ENCODE peak calls at places on chromosome 13, in four cellular contexts. E is K562, Q is HepG2, C is GM12878. D is an unnamed sample.
A peak's percentile ranks its signal among the peaks of the same experiment; 100 is the strongest.

GRCh38 chr13:77176350-77176749 is 149.4 kb upstream of the FBXL3 start:
- DNase-seq in C (no peak), Q (peak; percentile 3), E (no peak), D (no peak)

GRCh38 chr13:108924154-108924940 is 294.9 kb downstream of the MYO16 start:
- DNase-seq in C (no peak), E (no peak), Q (no peak), D (no peak)

GRCh38 chr13:60392136-60392535 is 4.9 kb upstream of the TDRD3 start:
- DNase-seq in C (no peak), Q (no peak), E (no peak), D (no peak)

GRCh38 chr13:20702945-20703784 is at the start of gene IL17D:
- DNase-seq in Q (no peak), C (no peak), E (peak; percentile 53), D (peak; percentile 65)

GRCh38 chr13:46553521-46553885 is 533 bp downstream of the LRCH1 start:
- DNase-seq in C (no peak), Q (no peak), E (peak; percentile 36), D (peak; percentile 73)

GRCh38 chr13:40390290-40391008 is 276.0 kb downstream of the FOXO1 start:
- DNase-seq in Q (no peak), E (no peak), C (no peak), D (no peak)

GRCh38 chr13:20666948-20667347 is 36.6 kb upstream of the IL17D start:
- DNase-seq in E (no peak), Q (no peak), C (no peak), D (no peak)

GRCh38 chr13:107721436-107721835 is 493.9 kb downstream of the LIG4 start:
- DNase-seq in C (no peak), Q (no peak), E (no peak), D (no peak)

GRCh38 chr13:99083976-99084375 is 106.1 kb upstream of the DOCK9 start:
- DNase-seq in Q (no peak), E (no peak), C (no peak), D (no peak)

GRCh38 chr13:67229438-67230242 is 496 bp downstream of the PCDH9 start:
- DNase-seq in Q (no peak), E (no peak), C (no peak), D (no peak)

GRCh38 chr13:80141114-80141849 is 199.6 kb downstream of the SPRY2 start:
- DNase-seq in C (no peak), E (no peak), Q (no peak), D (no peak)

GRCh38 chr13:48220592-48221300 is 12.3 kb upstream of the ITM2B start:
- DNase-seq in E (no peak), C (no peak), Q (no peak), D (no peak)

GRCh38 chr13:113656831-113657671 is 947 bp downstream of the ATP4B start:
- DNase-seq in Q (no peak), C (no peak), E (no peak), D (no peak)
- TF ChIP-seq SRF in Q (no peak), C (no peak), E (no peak), D (no peak)

DNA sequence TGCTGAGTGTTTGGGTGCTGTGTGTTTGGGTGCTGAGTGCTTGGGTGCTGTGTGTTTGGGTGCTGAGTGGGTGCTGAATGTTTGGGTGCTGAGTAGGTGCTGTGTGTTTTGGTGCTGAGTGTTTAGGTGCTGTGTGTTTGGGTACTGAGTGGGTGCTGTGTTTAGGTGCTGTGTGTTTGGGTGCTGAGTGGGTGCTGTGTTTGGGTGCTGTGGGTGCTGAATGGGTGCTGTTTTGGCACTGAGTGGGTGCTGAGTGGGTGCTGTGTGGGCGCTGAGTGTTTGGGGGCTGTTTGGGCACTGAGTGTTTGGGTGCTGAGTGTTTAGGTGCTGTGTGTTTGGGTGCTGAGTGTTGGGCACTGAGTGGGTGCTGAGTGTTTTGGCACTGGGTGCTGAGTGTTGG is 48.5 kb upstream of the F7 start:
- DNase-seq in Q (no peak), E (no peak), C (no peak), D (no peak)
- TF ChIP-seq HDAC2 in Q (no peak), E (no peak), C (no peak), D (no peak)

GRCh38 chr13:36275190-36276002 is 22.2 kb downstream of the CCDC169 start:
- DNase-seq in E (no peak), C (no peak), Q (peak; percentile 50), D (no peak)
- TF ChIP-seq GABPA in E (no peak), C (no peak), Q (no peak), D (no peak)

GRCh38 chr13:44664308-44664707 is 88.2 kb upstream of the TSC22D1 start:
- DNase-seq in E (no peak), C (no peak), Q (no peak), D (no peak)
- TF ChIP-seq SRF in E (no peak), C (no peak), Q (no peak), D (no peak)